ENCODE peak calls at places on chromosomes 3 and 15, in ten cellular contexts. P is RCC 7860; V is AG10803; A is EL; D is stimulated activated CD8-positive, alpha-beta memory T cell treated with anti-CD3 and anti-CD28 coated beads, Interleukin-4, amount 100 ng/mL, for 4 hours; L is H54; Y is GM23338; F is A549; E is NCI-H460; G is HuH-7. X is an unnamed sample.

GRCh38 chr3:188975612-188976314 is 196.0 kb upstream of the TPRG1 start:
- DNase-seq in P (no peak), V (no peak), A (no peak), D (no peak), L (no peak), Y (peak), F (no peak), E (no peak), G (no peak), X (no peak)

GRCh38 chr15:75061272-75061671 is 37.9 kb downstream of the PPCDC start:
- DNase-seq in P (no peak), V (peak), A (peak), D (no peak), L (no peak), Y (no peak), F (no peak), E (no peak), G (no peak), X (no peak)

GRCh38 chr15:67145710-67146109 is 80.3 kb downstream of the SMAD3 start:
- DNase-seq in P (no peak), V (no peak), A (no peak), D (no peak), L (no peak), Y (no peak), F (no peak), E (no peak), G (no peak), X (no peak)

GRCh38 chr3:173913397-173913796 is 515.9 kb downstream of the NLGN1 start:
- DNase-seq in P (no peak), V (peak), A (peak), D (no peak), L (no peak), Y (no peak), F (no peak), E (no peak), G (no peak), X (no peak)

GRCh38 chr15:27993544-27993943 is 105.6 kb downstream of the OCA2 start:
- DNase-seq in P (no peak), V (no peak), A (no peak), D (no peak), L (no peak), Y (no peak), F (no peak), E (no peak), G (no peak), X (no peak)

GRCh38 chr3:46705751-46706572 is 4.8 kb downstream of the TMIE start:
- DNase-seq in P (no peak), V (peak), A (peak), D (no peak), L (peak), Y (no peak), F (no peak), E (no peak), G (no peak), X (no peak)

GRCh38 chr3:186368164-186368563 is 6.1 kb upstream of the DGKG start:
- DNase-seq in P (no peak), V (no peak), A (no peak), D (no peak), L (no peak), Y (no peak), F (no peak), E (no peak), G (no peak), X (no peak)

GRCh38 chr15:61103026-61103425 is 126.1 kb downstream of the RORA start:
- DNase-seq in P (no peak), V (no peak), A (no peak), D (no peak), L (no peak), Y (no peak), F (no peak), E (no peak), G (no peak), X (no peak)

GRCh38 chr3:133136114-133137041 is 98.2 kb downstream of the TMEM108 start:
- DNase-seq in P (no peak), V (no peak), A (no peak), D (no peak), L (no peak), Y (no peak), F (no peak), E (no peak), G (no peak), X (no peak)

GRCh38 chr3:177746259-177747021 is 549.2 kb upstream of the TBL1XR1 start:
- DNase-seq in P (no peak), V (no peak), A (no peak), D (no peak), L (no peak), Y (no peak), F (no peak), E (no peak), G (no peak), X (no peak)

X was measured in ureter.